ENCODE peak calls at places on chromosomes 12 and 14, in six cellular contexts. One of them, this sample, is unnamed. For H3K36me3, the result is how much of the 10 kb centered on the place peaks cover.

GRCh38 chr14:74616507-74616906 is 4.5 kb upstream of the LTBP2 start:
- DNase-seq in PC-3: peak
- DNase-seq in suprapubic skin: no peak
- DNase-seq in heart left ventricle: peak
- DNase-seq in colonic mucosa: no peak
- DNase-seq in transverse colon: no peak
- DNase-seq in this sample: peak

GRCh38 chr12:120209851-120210250 is 8.9 kb upstream of the RPLP0 start:
- DNase-seq in PC-3: no peak
- DNase-seq in suprapubic skin: no peak
- DNase-seq in heart left ventricle: no peak
- DNase-seq in colonic mucosa: no peak
- DNase-seq in transverse colon: no peak
- DNase-seq in this sample: peak

GRCh38 chr12:49358548-49359141 is 8.6 kb upstream of the SPATS2 start:
- DNase-seq in PC-3: peak
- DNase-seq in suprapubic skin: no peak
- DNase-seq in heart left ventricle: no peak
- DNase-seq in colonic mucosa: peak
- DNase-seq in transverse colon: peak
- DNase-seq in this sample: peak

GRCh38 chr12:78483767-78484315 is 380.7 kb upstream of the SYT1 start:
- DNase-seq in PC-3: no peak
- DNase-seq in suprapubic skin: no peak
- DNase-seq in heart left ventricle: no peak
- DNase-seq in colonic mucosa: no peak
- DNase-seq in transverse colon: no peak
- DNase-seq in this sample: no peak

GRCh38 chr14:74491952-74492351 is 1.2 kb downstream of the NPC2 start:
- DNase-seq in PC-3: peak
- DNase-seq in suprapubic skin: no peak
- DNase-seq in heart left ventricle: no peak
- DNase-seq in colonic mucosa: peak
- DNase-seq in transverse colon: no peak
- DNase-seq in this sample: peak

GRCh38 chr12:4387607-4388006 is 8.1 kb upstream of the FGF23 start:
- DNase-seq in PC-3: no peak
- DNase-seq in suprapubic skin: no peak
- DNase-seq in heart left ventricle: no peak
- DNase-seq in colonic mucosa: no peak
- DNase-seq in transverse colon: no peak
- DNase-seq in this sample: no peak

GRCh38 chr14:103281496-103282231 is 52.4 kb upstream of the EIF5 start:
- DNase-seq in PC-3: peak
- DNase-seq in suprapubic skin: no peak
- DNase-seq in heart left ventricle: no peak
- DNase-seq in colonic mucosa: peak
- DNase-seq in transverse colon: peak
- DNase-seq in this sample: peak

GRCh38 chr12:54572881-54573280 is 15.6 kb downstream of the PPP1R1A start:
- DNase-seq in PC-3: no peak
- DNase-seq in suprapubic skin: no peak
- DNase-seq in heart left ventricle: no peak
- DNase-seq in colonic mucosa: no peak
- DNase-seq in transverse colon: no peak
- DNase-seq in this sample: no peak

GRCh38 chr14:32419429-32419828 is 90.3 kb downstream of the AKAP6 start:
- DNase-seq in PC-3: no peak
- DNase-seq in suprapubic skin: no peak
- DNase-seq in heart left ventricle: no peak
- DNase-seq in colonic mucosa: no peak
- DNase-seq in transverse colon: no peak
- DNase-seq in this sample: no peak

GRCh38 chr12:96070670-96071279 is 35.4 kb upstream of the LTA4H start:
- DNase-seq in PC-3: no peak
- DNase-seq in suprapubic skin: no peak
- DNase-seq in heart left ventricle: no peak
- DNase-seq in colonic mucosa: no peak
- DNase-seq in transverse colon: peak
- DNase-seq in this sample: peak

GRCh38 chr12:645563-646071 is 17.6 kb downstream of the NINJ2 start:
- DNase-seq in PC-3: peak
- DNase-seq in suprapubic skin: no peak
- DNase-seq in heart left ventricle: peak
- DNase-seq in colonic mucosa: no peak
- DNase-seq in transverse colon: no peak
- DNase-seq in this sample: peak

GRCh38 chr12:6462234-6462995 is 8.1 kb downstream of the VAMP1 start:
- DNase-seq in PC-3: no peak
- DNase-seq in suprapubic skin: no peak
- DNase-seq in heart left ventricle: no peak
- DNase-seq in colonic mucosa: no peak
- DNase-seq in transverse colon: no peak
- DNase-seq in this sample: no peak
- H3K4me3 ChIP-seq in PC-3: no peak
- H3K4me3 ChIP-seq in suprapubic skin: no peak
- H3K4me3 ChIP-seq in heart left ventricle: no peak
- H3K4me3 ChIP-seq in colonic mucosa: no peak
- H3K4me3 ChIP-seq in transverse colon: no peak
- H3K4me3 ChIP-seq in this sample: no peak

GRCh38 chr12:113263431-113263963 is 42.2 kb downstream of the TPCN1 start:
- DNase-seq in PC-3: no peak
- DNase-seq in suprapubic skin: no peak
- DNase-seq in heart left ventricle: no peak
- DNase-seq in colonic mucosa: no peak
- DNase-seq in transverse colon: no peak
- DNase-seq in this sample: no peak

GRCh38 chr12:113260127-113260526 is 38.9 kb downstream of the TPCN1 start:
- DNase-seq in PC-3: no peak
- DNase-seq in suprapubic skin: no peak
- DNase-seq in heart left ventricle: no peak
- DNase-seq in colonic mucosa: no peak
- DNase-seq in transverse colon: no peak
- DNase-seq in this sample: no peak

GRCh38 chr12:113260636-113261300 is 39.5 kb downstream of the TPCN1 start:
- DNase-seq in PC-3: no peak
- DNase-seq in suprapubic skin: no peak
- DNase-seq in heart left ventricle: no peak
- DNase-seq in colonic mucosa: no peak
- DNase-seq in transverse colon: no peak
- DNase-seq in this sample: no peak

GRCh38 chr12:113261847-113262470 is 40.7 kb downstream of the TPCN1 start:
- DNase-seq in PC-3: no peak
- DNase-seq in suprapubic skin: no peak
- DNase-seq in heart left ventricle: no peak
- DNase-seq in colonic mucosa: no peak
- DNase-seq in transverse colon: no peak
- DNase-seq in this sample: no peak

GRCh38 chr12:113262710-113263109 is 41.4 kb downstream of the TPCN1 start:
- DNase-seq in PC-3: no peak
- DNase-seq in suprapubic skin: no peak
- DNase-seq in heart left ventricle: no peak
- DNase-seq in colonic mucosa: no peak
- DNase-seq in transverse colon: no peak
- DNase-seq in this sample: no peak
- H3K36me3 ChIP-seq in PC-3: under half
- H3K36me3 ChIP-seq in suprapubic skin: under half
- H3K36me3 ChIP-seq in heart left ventricle: half or more
- H3K36me3 ChIP-seq in colonic mucosa: under half
- H3K36me3 ChIP-seq in transverse colon: under half
- H3K36me3 ChIP-seq in this sample: under half

GRCh38 chr14:89954045-89955021 is at the start of gene EFCAB11:
- DNase-seq in PC-3: peak
- DNase-seq in suprapubic skin: peak
- DNase-seq in heart left ventricle: peak
- DNase-seq in colonic mucosa: peak
- DNase-seq in transverse colon: peak
- DNase-seq in this sample: peak
- TF ChIP-seq CTCF in PC-3: peak
- TF ChIP-seq CTCF in suprapubic skin: no peak
- TF ChIP-seq CTCF in heart left ventricle: no peak
- TF ChIP-seq CTCF in colonic mucosa: no peak
- TF ChIP-seq CTCF in transverse colon: peak
- TF ChIP-seq CTCF in this sample: no peak

GRCh38 chr12:91637789-91638624 is 455.4 kb upstream of the DCN start:
- DNase-seq in PC-3: peak
- DNase-seq in suprapubic skin: no peak
- DNase-seq in heart left ventricle: no peak
- DNase-seq in colonic mucosa: no peak
- DNase-seq in transverse colon: no peak
- DNase-seq in this sample: no peak
- H3K4me3 ChIP-seq in PC-3: no peak
- H3K4me3 ChIP-seq in suprapubic skin: no peak
- H3K4me3 ChIP-seq in heart left ventricle: no peak
- H3K4me3 ChIP-seq in colonic mucosa: no peak
- H3K4me3 ChIP-seq in transverse colon: no peak
- H3K4me3 ChIP-seq in this sample: no peak

GRCh38 chr14:102084931-102085330 is 1.9 kb downstream of the HSP90AA1 start:
- DNase-seq in PC-3: peak
- DNase-seq in suprapubic skin: no peak
- DNase-seq in heart left ventricle: no peak
- DNase-seq in colonic mucosa: no peak
- DNase-seq in transverse colon: no peak
- DNase-seq in this sample: no peak
- H3K36me3 ChIP-seq in PC-3: half or more
- H3K36me3 ChIP-seq in suprapubic skin: half or more
- H3K36me3 ChIP-seq in heart left ventricle: half or more
- H3K36me3 ChIP-seq in colonic mucosa: under half
- H3K36me3 ChIP-seq in transverse colon: under half
- H3K36me3 ChIP-seq in this sample: under half